ENCODE peak calls at places on chromosomes 12 and 14, in six cellular contexts. One of them, this sample, is unnamed.
A peak's percentile ranks its signal among the peaks of the same experiment; 100 is the strongest.

GRCh38 chr12:10562306-10562933 is 51.0 kb downstream of the MAGOHB start:
- DNase-seq in H1: no peak
- DNase-seq in K562: peak; percentile 41
- DNase-seq in endothelial cell of umbilical vein: peak; percentile 72
- DNase-seq in A549: peak; percentile 13
- DNase-seq in HepG2: peak; percentile 16
- DNase-seq in this sample: no peak

GRCh38 chr14:99946652-99947489 is 118.4 kb upstream of the EVL start:
- DNase-seq in HepG2: no peak
- DNase-seq in endothelial cell of umbilical vein: peak; percentile 26
- DNase-seq in A549: peak; percentile 76
- DNase-seq in K562: peak; percentile 53
- DNase-seq in H1: peak; percentile 88
- DNase-seq in this sample: peak; percentile 75

GRCh38 chr12:46764005-46764404 is 61.8 kb downstream of the SLC38A4 start:
- DNase-seq in HepG2: no peak
- DNase-seq in endothelial cell of umbilical vein: no peak
- DNase-seq in K562: no peak
- DNase-seq in A549: no peak
- DNase-seq in H1: no peak
- DNase-seq in this sample: no peak

GRCh38 chr12:132196873-132197390 is 52.7 kb downstream of the NOC4L start:
- DNase-seq in endothelial cell of umbilical vein: no peak
- DNase-seq in A549: no peak
- DNase-seq in HepG2: no peak
- DNase-seq in H1: no peak
- DNase-seq in K562: no peak
- DNase-seq in this sample: no peak

GRCh38 chr12:24280085-24280842 is 330.8 kb upstream of the SOX5 start:
- DNase-seq in endothelial cell of umbilical vein: no peak
- DNase-seq in A549: no peak
- DNase-seq in H1: no peak
- DNase-seq in K562: no peak
- DNase-seq in HepG2: peak; percentile 13
- DNase-seq in this sample: no peak

GRCh38 chr14:64983439-64984310 is 3.0 kb upstream of the FNTB start:
- DNase-seq in H1: no peak
- DNase-seq in A549: peak; percentile 55
- DNase-seq in K562: peak; percentile 57
- DNase-seq in endothelial cell of umbilical vein: peak; percentile 76
- DNase-seq in HepG2: peak; percentile 45
- DNase-seq in this sample: no peak

GRCh38 chr12:30870491-30871265 is 55.9 kb upstream of the TSPAN11 start:
- DNase-seq in A549: no peak
- DNase-seq in H1: no peak
- DNase-seq in endothelial cell of umbilical vein: no peak
- DNase-seq in K562: no peak
- DNase-seq in HepG2: no peak
- DNase-seq in this sample: no peak

GRCh38 chr14:31128601-31129526 is 78.7 kb downstream of the HECTD1 start:
- DNase-seq in K562: no peak
- DNase-seq in A549: no peak
- DNase-seq in H1: no peak
- DNase-seq in HepG2: no peak
- DNase-seq in endothelial cell of umbilical vein: no peak
- DNase-seq in this sample: no peak

GRCh38 chr12:107650977-107651376 is 34.6 kb upstream of the PWP1 start:
- DNase-seq in A549: no peak
- DNase-seq in K562: no peak
- DNase-seq in endothelial cell of umbilical vein: no peak
- DNase-seq in HepG2: no peak
- DNase-seq in H1: no peak
- DNase-seq in this sample: no peak

GRCh38 chr12:122999986-123000420 is 19.5 kb downstream of the ARL6IP4 start:
- DNase-seq in K562: peak; percentile 44
- DNase-seq in HepG2: no peak
- DNase-seq in H1: no peak
- DNase-seq in A549: no peak
- DNase-seq in endothelial cell of umbilical vein: no peak
- DNase-seq in this sample: no peak

GRCh38 chr14:74014299-74014698 is 4.8 kb downstream of the ENTPD5 start:
- DNase-seq in H1: no peak
- DNase-seq in A549: no peak
- DNase-seq in endothelial cell of umbilical vein: no peak
- DNase-seq in HepG2: peak; percentile 63
- DNase-seq in K562: no peak
- DNase-seq in this sample: no peak

GRCh38 chr12:117490130-117490529 is 128.7 kb upstream of the NOS1 start:
- DNase-seq in HepG2: no peak
- DNase-seq in endothelial cell of umbilical vein: no peak
- DNase-seq in H1: no peak
- DNase-seq in A549: no peak
- DNase-seq in K562: no peak
- DNase-seq in this sample: no peak

GRCh38 chr12:117486840-117487659 is 125.6 kb upstream of the NOS1 start:
- DNase-seq in HepG2: no peak
- DNase-seq in endothelial cell of umbilical vein: peak; percentile 94
- DNase-seq in K562: no peak
- DNase-seq in H1: no peak
- DNase-seq in A549: peak; percentile 96
- DNase-seq in this sample: no peak

GRCh38 chr12:117484901-117485300 is 123.5 kb upstream of the NOS1 start:
- DNase-seq in endothelial cell of umbilical vein: no peak
- DNase-seq in H1: no peak
- DNase-seq in HepG2: no peak
- DNase-seq in A549: no peak
- DNase-seq in K562: no peak
- DNase-seq in this sample: no peak

GRCh38 chr12:117489671-117490070 is 128.2 kb upstream of the NOS1 start:
- DNase-seq in A549: no peak
- DNase-seq in H1: no peak
- DNase-seq in K562: no peak
- DNase-seq in HepG2: no peak
- DNase-seq in endothelial cell of umbilical vein: no peak
- DNase-seq in this sample: no peak

DNA sequence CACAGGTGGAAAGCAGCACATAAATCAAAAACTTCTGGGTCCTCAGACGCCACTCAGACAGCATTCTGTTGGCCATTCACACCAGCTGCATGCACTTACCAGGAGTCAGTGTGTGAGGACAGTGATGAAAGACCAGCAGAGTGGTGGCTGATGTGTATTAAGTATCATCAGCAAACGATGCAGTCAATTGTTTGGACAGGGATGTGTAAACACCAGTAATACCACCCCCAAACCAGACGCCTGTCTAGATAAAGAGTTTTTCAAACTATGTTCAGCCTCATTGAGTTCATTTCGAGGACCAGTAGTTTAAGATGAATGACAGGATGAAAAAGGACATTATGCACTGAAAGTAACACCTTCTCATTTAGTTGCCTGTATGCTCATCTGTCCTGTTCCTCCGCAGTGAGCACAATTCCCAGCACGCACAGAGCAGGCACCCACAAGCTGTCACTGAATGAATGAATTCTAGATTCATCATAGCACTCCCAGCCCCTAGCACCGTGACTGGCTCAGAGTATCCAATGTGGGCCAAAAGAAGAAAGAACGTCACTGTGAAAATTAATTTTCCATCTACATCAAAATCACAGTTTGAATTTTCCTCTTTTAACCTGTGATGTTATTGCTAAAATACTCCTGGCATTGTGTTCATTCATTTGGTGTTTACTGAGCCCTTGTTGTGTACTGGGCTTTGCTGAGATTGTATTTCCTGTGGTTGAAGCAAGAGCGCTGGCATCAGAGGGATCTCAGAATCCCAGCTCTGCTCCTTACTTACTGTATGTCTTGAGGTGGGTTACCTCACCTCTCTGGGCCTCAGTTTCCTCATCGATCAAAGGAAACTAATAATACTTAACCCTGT is 124.8 kb upstream of the NOS1 start:
- DNase-seq in H1: no peak
- DNase-seq in K562: no peak
- DNase-seq in HepG2: no peak
- DNase-seq in endothelial cell of umbilical vein: no peak
- DNase-seq in A549: peak; percentile 70
- DNase-seq in this sample: no peak
- TF ChIP-seq JUN in H1: no peak
- TF ChIP-seq JUN in K562: no peak
- TF ChIP-seq JUN in HepG2: no peak
- TF ChIP-seq JUN in endothelial cell of umbilical vein: no peak
- TF ChIP-seq JUN in A549: no peak
- TF ChIP-seq JUN in this sample: no peak

GRCh38 chr14:104280085-104280901 is 141.9 kb downstream of the KIF26A start:
- DNase-seq in A549: no peak
- DNase-seq in HepG2: no peak
- DNase-seq in endothelial cell of umbilical vein: no peak
- DNase-seq in H1: peak; percentile 40
- DNase-seq in K562: no peak
- DNase-seq in this sample: no peak
- TF ChIP-seq JUN in A549: no peak
- TF ChIP-seq JUN in HepG2: no peak
- TF ChIP-seq JUN in endothelial cell of umbilical vein: no peak
- TF ChIP-seq JUN in H1: no peak
- TF ChIP-seq JUN in K562: no peak
- TF ChIP-seq JUN in this sample: no peak

DNA sequence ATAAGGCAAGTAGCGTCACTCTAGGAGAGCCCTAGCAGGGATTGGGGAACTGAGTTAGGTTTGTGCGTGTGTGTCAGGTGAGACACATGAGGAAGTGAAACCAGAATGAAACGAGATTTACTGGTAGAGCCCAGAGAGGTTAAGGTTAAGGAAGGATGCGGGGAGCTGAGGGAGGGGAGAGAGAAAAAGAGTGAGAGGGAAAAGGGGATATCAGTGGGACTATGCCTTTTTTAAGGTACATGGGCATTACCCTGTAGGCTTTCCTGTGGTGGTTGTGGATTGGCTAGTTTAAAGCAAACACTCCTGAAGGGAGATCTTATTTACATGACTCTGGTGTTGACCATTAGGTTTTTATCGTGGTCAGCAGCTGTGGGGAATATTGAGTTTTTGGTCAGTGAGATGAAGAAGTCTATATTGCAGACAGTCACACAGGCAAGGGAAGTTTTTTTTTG is 13.9 kb downstream of the ZDHHC17 start:
- DNase-seq in H1: no peak
- DNase-seq in K562: peak; percentile 61
- DNase-seq in A549: no peak
- DNase-seq in endothelial cell of umbilical vein: no peak
- DNase-seq in HepG2: no peak
- DNase-seq in this sample: no peak
- TF ChIP-seq JUN in H1: no peak
- TF ChIP-seq JUN in K562: no peak
- TF ChIP-seq JUN in A549: no peak
- TF ChIP-seq JUN in endothelial cell of umbilical vein: no peak
- TF ChIP-seq JUN in HepG2: no peak
- TF ChIP-seq JUN in this sample: no peak

GRCh38 chr14:39442293-39442692 is 10.1 kb upstream of the FBXO33 start:
- DNase-seq in A549: no peak
- DNase-seq in K562: no peak
- DNase-seq in H1: no peak
- DNase-seq in HepG2: no peak
- DNase-seq in endothelial cell of umbilical vein: no peak
- DNase-seq in this sample: no peak
- TF ChIP-seq JUN in A549: no peak
- TF ChIP-seq JUN in K562: no peak
- TF ChIP-seq JUN in H1: no peak
- TF ChIP-seq JUN in HepG2: no peak
- TF ChIP-seq JUN in endothelial cell of umbilical vein: no peak
- TF ChIP-seq JUN in this sample: no peak

GRCh38 chr14:22510527-22511110 is 78.4 kb downstream of the DAD1 start:
- DNase-seq in A549: no peak
- DNase-seq in HepG2: no peak
- DNase-seq in endothelial cell of umbilical vein: peak; percentile 28
- DNase-seq in K562: no peak
- DNase-seq in H1: no peak
- DNase-seq in this sample: no peak
- TF ChIP-seq JUN in A549: no peak
- TF ChIP-seq JUN in HepG2: no peak
- TF ChIP-seq JUN in endothelial cell of umbilical vein: no peak
- TF ChIP-seq JUN in K562: no peak
- TF ChIP-seq JUN in H1: no peak
- TF ChIP-seq JUN in this sample: no peak

This sample was measured in WTC11.